ENCODE peak calls at places on chromosomes 12 and 14, in ten cellular contexts. F is heart right ventricle, X is adrenal gland, D is left ventricle myocardium inferior, S is Karpas-422, P is neuronal stem cell, A is Peyer's patch, V is cardiac muscle cell, B is body of pancreas, E is astrocyte. L is an unnamed sample.

GRCh38 chr12:122859303-122860051 is 24.2 kb downstream of the HIP1R start:
- DNase-seq in P (no peak), B (no peak), D (no peak), X (no peak), A (no peak), F (no peak), S (no peak), E (no peak), V (no peak), L (no peak)

GRCh38 chr12:94305293-94305957 is 154.2 kb downstream of the CEP83 start:
- DNase-seq in X (no peak), E (peak; percentile 95), A (no peak), V (no peak), P (no peak), B (no peak), D (no peak), S (no peak), F (no peak), L (peak; percentile 48)

GRCh38 chr14:89164168-89165074 is 252.6 kb downstream of the FOXN3 start:
- DNase-seq in S (no peak), F (no peak), B (no peak), V (no peak), A (no peak), X (no peak), E (no peak), P (no peak), D (no peak), L (no peak)

GRCh38 chr14:54420478-54421116 is 20.6 kb downstream of the CNIH1 start:
- DNase-seq in S (peak; percentile 68), D (no peak), E (peak; percentile 31), X (peak; percentile 49), B (no peak), F (peak; percentile 32), P (no peak), A (no peak), V (peak; percentile 45), L (no peak)

GRCh38 chr12:132131952-132132351 is 12.2 kb downstream of the DDX51 start:
- DNase-seq in S (no peak), A (no peak), D (no peak), B (no peak), P (no peak), F (no peak), E (no peak), X (no peak), V (no peak), L (no peak)

GRCh38 chr14:77598366-77599050 is 17.9 kb downstream of the SPTLC2 start:
- DNase-seq in S (no peak), F (no peak), E (no peak), P (no peak), V (no peak), B (no peak), A (no peak), D (no peak), X (no peak), L (no peak)

GRCh38 chr12:14396071-14396470 is 30.6 kb downstream of the ATF7IP start:
- DNase-seq in D (no peak), E (no peak), A (no peak), X (no peak), V (peak; percentile 18), B (no peak), F (no peak), S (peak; percentile 62), P (no peak), L (no peak)

GRCh38 chr12:51227962-51228361 is 10.1 kb upstream of the POU6F1 start:
- DNase-seq in A (no peak), V (no peak), X (no peak), F (no peak), S (no peak), D (no peak), P (no peak), E (no peak), B (no peak), L (no peak)

GRCh38 chr14:92500491-92500941 is 13.1 kb upstream of the RIN3 start:
- DNase-seq in V (no peak), S (no peak), E (no peak), X (no peak), A (no peak), D (peak; percentile 63), F (no peak), B (no peak), P (no peak), L (no peak)

GRCh38 chr12:6542209-6543009 is 8.1 kb downstream of the GAPDH start:
- DNase-seq in S (no peak), V (no peak), D (no peak), F (no peak), B (no peak), X (no peak), A (peak; percentile 81), E (no peak), P (no peak), L (no peak)

GRCh38 chr12:2627343-2628191 is 167.2 kb upstream of the FKBP4 start:
- DNase-seq in B (no peak), D (no peak), F (no peak), X (no peak), E (no peak), S (no peak), A (no peak), P (no peak), V (no peak), L (no peak)

GRCh38 chr12:51678086-51678724 is 87.2 kb downstream of the SCN8A start:
- DNase-seq in S (peak; percentile 74), F (no peak), D (no peak), P (no peak), V (peak; percentile 76), X (peak; percentile 33), E (peak; percentile 26), B (peak; percentile 71), A (no peak), L (no peak)

GRCh38 chr12:40693503-40693863 is 1.2 kb downstream of the CNTN1 start:
- DNase-seq in D (no peak), A (no peak), V (peak; percentile 72), P (peak; percentile 12), B (peak; percentile 21), X (peak; percentile 22), E (no peak), S (no peak), F (no peak), L (peak; percentile 31)

DNA sequence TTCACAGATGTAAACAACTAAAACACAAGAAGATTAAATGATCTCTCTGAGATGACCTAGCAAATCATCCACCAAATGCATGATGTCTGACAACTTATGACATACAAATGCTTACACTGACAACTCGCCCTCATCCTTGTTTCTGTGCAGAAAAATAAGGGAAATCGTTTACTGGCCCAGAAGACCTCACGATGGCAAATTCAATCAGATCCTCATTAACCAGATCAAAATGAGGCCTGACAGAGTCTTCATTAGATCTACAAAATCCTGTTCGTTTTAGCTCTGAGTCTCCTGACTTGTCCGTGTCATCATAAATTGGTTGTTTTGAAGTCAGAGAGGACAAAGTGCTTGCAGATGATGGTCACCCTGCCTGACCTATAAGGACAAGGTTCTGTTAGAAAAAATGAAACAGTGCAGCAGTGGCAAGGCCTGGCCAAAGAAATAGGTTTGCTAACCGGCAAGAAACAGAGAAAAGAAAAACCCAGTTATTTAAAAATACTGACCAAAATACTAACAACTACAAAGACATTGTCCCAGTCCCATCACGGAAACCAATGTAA is 109.5 kb downstream of the BTG1 start:
- DNase-seq in V (no peak), A (no peak), B (no peak), S (no peak), P (no peak), E (no peak), D (no peak), X (no peak), F (no peak), L (no peak)
- H3K4me1 ChIP-seq in V (peaks cover 17% of the 10 kb centered on the region), A (peaks cover 4% of the 10 kb centered on the region), B (peaks cover 37% of the 10 kb centered on the region), S (no peaks in the 10 kb centered on the region), P (peaks cover 4% of the 10 kb centered on the region), E (peaks cover 13% of the 10 kb centered on the region), D (peaks cover 47% of the 10 kb centered on the region), X (peaks cover 14% of the 10 kb centered on the region), F (peaks cover 23% of the 10 kb centered on the region), L (peaks cover 1% of the 10 kb centered on the region)

DNA sequence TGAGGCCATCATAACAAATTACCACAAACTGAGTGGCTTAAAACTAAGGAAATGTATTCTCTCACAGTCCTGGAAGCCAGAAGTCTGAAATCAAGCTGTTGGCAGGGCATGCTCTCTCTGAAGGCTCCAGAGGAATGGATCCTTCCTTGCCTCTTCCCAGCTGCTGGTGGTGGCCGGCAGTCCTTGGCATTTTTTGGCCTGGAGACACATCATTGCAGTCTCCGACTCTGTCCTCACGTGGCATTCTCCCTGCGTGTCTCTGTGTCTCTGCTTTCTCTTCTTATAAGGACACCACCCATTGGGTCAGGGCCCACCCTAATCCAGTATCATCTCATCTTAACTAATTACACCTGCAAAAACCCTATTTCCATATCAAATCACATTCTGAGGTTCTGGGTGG is 206.1 kb downstream of the SLC41A2 start:
- DNase-seq in B (no peak), F (no peak), S (no peak), P (no peak), X (no peak), D (no peak), A (no peak), E (no peak), V (no peak), L (no peak)
- H3K36me3 ChIP-seq in B (no peaks in the 10 kb centered on the region), F (no peaks in the 10 kb centered on the region), S (no peaks in the 10 kb centered on the region), P (no peaks in the 10 kb centered on the region), X (no peaks in the 10 kb centered on the region), D (peaks cover 3% of the 10 kb centered on the region), A (no peaks in the 10 kb centered on the region), E (no peaks in the 10 kb centered on the region), V (no peaks in the 10 kb centered on the region), L (no peaks in the 10 kb centered on the region)

DNA sequence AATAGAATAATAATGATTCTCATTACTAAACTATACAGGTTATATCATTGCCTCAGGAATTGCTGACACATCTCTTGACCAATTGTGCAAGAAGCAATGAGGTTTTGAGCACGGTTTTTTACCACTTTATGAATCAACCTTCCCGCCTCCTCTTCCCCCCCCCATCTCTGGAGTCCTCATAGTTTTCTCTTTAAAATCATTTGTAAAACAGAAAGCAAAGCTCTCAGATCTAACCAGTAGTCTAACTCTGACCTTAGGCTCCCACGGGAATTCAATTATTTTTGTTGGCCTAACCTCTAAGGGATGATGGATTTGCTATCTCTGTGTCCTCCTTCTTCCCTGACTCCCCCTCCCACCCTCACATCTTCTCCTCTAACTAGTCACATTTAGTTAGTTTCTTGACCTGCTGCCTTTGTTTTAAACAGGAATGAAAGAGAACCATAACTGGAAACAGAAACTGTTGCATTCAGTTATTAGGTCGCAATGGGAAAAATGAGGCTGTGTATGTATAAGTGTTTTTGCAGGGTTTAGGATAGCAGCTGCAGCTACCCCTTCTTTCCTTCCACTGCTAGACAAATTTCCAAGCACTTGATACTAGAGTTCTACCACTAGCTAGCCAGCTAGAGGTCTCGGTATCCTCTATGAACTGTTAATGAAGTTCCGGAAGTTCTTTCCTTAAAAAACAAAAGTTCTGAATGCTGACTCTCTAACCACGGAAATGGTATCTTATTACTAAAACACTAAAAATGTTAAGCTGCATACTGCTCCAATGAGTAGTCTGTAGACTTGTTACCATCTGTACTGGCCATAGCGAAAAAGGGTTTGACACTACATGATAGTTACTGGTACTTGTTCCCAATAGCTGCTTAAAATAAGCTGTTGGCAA is 65.4 kb downstream of the TAOK3 start:
- DNase-seq in X (no peak), S (peak; percentile 51), A (no peak), P (no peak), V (no peak), B (no peak), D (no peak), F (peak; percentile 53), E (peak; percentile 97), L (no peak)
- H3K27ac ChIP-seq in X (no peak overlapping the region), S (peak overlapping the region; percentile 69), A (no peak overlapping the region), P (no peak overlapping the region), V (no peak overlapping the region), B (peak overlapping the region; percentile 32), D (peak overlapping the region; percentile 60), F (peak overlapping the region; percentile 26), E (peak overlapping the region; percentile 96), L (no peak overlapping the region)

DNA sequence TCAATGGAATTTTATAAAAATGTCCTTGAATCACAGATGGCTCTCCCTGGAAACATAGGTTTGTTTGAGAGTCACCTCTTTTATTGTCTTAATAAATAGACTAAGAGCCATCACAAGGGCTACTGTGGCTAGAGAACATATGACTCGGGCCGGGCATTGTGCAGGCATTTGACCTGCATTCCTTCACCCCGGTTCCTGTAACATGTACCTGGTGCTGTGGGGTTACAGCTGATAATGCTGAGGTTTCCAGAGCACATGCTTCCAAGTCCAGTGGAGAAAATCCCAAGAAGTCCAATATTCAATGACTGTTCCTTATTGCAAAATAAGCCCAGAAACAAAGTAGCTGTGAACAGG is 1.0 kb upstream of the ACACB start:
- DNase-seq in F (no peak), P (no peak), E (no peak), S (no peak), D (no peak), X (no peak), A (no peak), B (no peak), V (no peak), L (no peak)
- H3K4me1 ChIP-seq in F (peaks cover 89% of the 10 kb centered on the region), P (peaks cover 17% of the 10 kb centered on the region), E (peaks cover 9% of the 10 kb centered on the region), S (no peaks in the 10 kb centered on the region), D (peaks cover 93% of the 10 kb centered on the region), X (peaks cover 74% of the 10 kb centered on the region), A (no peaks in the 10 kb centered on the region), B (peaks cover 86% of the 10 kb centered on the region), V (peaks cover 77% of the 10 kb centered on the region), L (peaks cover 11% of the 10 kb centered on the region)